ENCODE peak calls at places on chromosome X, in four cellular contexts. One of them, this sample, is unnamed.

GRCh38 chrX:13131511-13132137 is 87.2 kb upstream of the FAM9C start:
- DNase-seq in epithelial cell of esophagus: no peak
- DNase-seq in tibial nerve: no peak
- DNase-seq in GM23338: peak; percentile 7
- DNase-seq in this sample: no peak

GRCh38 chrX:8636442-8636841 is 95.5 kb downstream of the ANOS1 start:
- DNase-seq in epithelial cell of esophagus: no peak
- DNase-seq in tibial nerve: no peak
- DNase-seq in GM23338: no peak
- DNase-seq in this sample: no peak

GRCh38 chrX:1169198-1169597 is 43.3 kb downstream of the CRLF2 start:
- DNase-seq in epithelial cell of esophagus: no peak
- DNase-seq in tibial nerve: no peak
- DNase-seq in GM23338: no peak
- DNase-seq in this sample: no peak

GRCh38 chrX:134599173-134599914 is 58.9 kb downstream of the PLAC1 start:
- DNase-seq in epithelial cell of esophagus: no peak
- DNase-seq in tibial nerve: peak; percentile 13
- DNase-seq in GM23338: no peak
- DNase-seq in this sample: no peak

GRCh38 chrX:129783176-129783776 is 3.5 kb downstream of the SASH3 start:
- DNase-seq in epithelial cell of esophagus: no peak
- DNase-seq in tibial nerve: no peak
- DNase-seq in GM23338: no peak
- DNase-seq in this sample: no peak

GRCh38 chrX:120840826-120841225 is 34.8 kb downstream of the CT47B1 start:
- DNase-seq in epithelial cell of esophagus: peak; percentile 31
- DNase-seq in tibial nerve: no peak
- DNase-seq in GM23338: no peak
- DNase-seq in this sample: no peak

GRCh38 chrX:132748268-132748667 is 210.2 kb downstream of the HS6ST2 start:
- DNase-seq in epithelial cell of esophagus: no peak
- DNase-seq in tibial nerve: no peak
- DNase-seq in GM23338: no peak
- DNase-seq in this sample: no peak

GRCh38 chrX:115023139-115023538 is 5.7 kb upstream of the IL13RA2 start:
- DNase-seq in epithelial cell of esophagus: peak; percentile 91
- DNase-seq in tibial nerve: no peak
- DNase-seq in GM23338: no peak
- DNase-seq in this sample: no peak

GRCh38 chrX:13755254-13755653 is 20.7 kb downstream of the OFD1 start:
- DNase-seq in epithelial cell of esophagus: no peak
- DNase-seq in tibial nerve: no peak
- DNase-seq in GM23338: no peak
- DNase-seq in this sample: no peak

GRCh38 chrX:53440631-53441517 is 6.7 kb upstream of the HSD17B10 start:
- DNase-seq in epithelial cell of esophagus: peak; percentile 74
- DNase-seq in tibial nerve: peak; percentile 59
- DNase-seq in GM23338: peak; percentile 30
- DNase-seq in this sample: peak; percentile 97

GRCh38 chrX:51002160-51002632 is 91.7 kb downstream of the BMP15 start:
- DNase-seq in epithelial cell of esophagus: no peak
- DNase-seq in tibial nerve: peak; percentile 41
- DNase-seq in GM23338: no peak
- DNase-seq in this sample: no peak

GRCh38 chrX:50996930-50997329 is 86.4 kb downstream of the BMP15 start:
- DNase-seq in epithelial cell of esophagus: no peak
- DNase-seq in tibial nerve: no peak
- DNase-seq in GM23338: peak; percentile 52
- DNase-seq in this sample: no peak
- TF ChIP-seq CTCF in epithelial cell of esophagus: no peak
- TF ChIP-seq CTCF in tibial nerve: no peak
- TF ChIP-seq CTCF in GM23338: peak; percentile 44
- TF ChIP-seq CTCF in this sample: no peak

GRCh38 chrX:23008431-23009099 is 8.8 kb downstream of the DDX53 start:
- DNase-seq in epithelial cell of esophagus: peak; percentile 41
- DNase-seq in tibial nerve: no peak
- DNase-seq in GM23338: peak; percentile 58
- DNase-seq in this sample: no peak

GRCh38 chrX:23012162-23012561 is 12.4 kb downstream of the DDX53 start:
- DNase-seq in epithelial cell of esophagus: no peak
- DNase-seq in tibial nerve: no peak
- DNase-seq in GM23338: no peak
- DNase-seq in this sample: no peak

DNA sequence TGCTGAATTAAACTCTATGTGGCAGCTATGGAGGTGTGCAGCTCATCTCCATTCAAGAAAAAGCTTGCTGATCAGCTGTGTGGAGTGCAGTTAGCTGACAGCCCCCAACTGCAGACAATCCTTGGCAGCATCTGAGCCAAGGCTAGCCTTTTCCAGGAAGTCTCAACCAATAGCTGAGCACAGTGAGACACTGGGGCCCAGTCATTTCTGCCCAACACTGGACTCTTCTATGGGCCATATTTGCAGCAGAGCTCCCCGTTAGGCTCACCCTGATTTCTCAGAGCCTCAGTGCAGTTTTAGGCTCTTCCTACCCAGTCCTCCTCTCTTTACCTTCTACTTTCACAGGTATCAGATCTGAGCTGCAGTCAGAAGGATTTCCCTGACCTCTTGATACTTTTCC is 12.9 kb downstream of the DDX53 start:
- DNase-seq in epithelial cell of esophagus: no peak
- DNase-seq in tibial nerve: no peak
- DNase-seq in GM23338: no peak
- DNase-seq in this sample: no peak
- H3K4me3 ChIP-seq in epithelial cell of esophagus: no peak overlapping the region
- H3K4me3 ChIP-seq in tibial nerve: no peak overlapping the region
- H3K4me3 ChIP-seq in GM23338: no peak overlapping the region
- H3K4me3 ChIP-seq in this sample: no peak overlapping the region

GRCh38 chrX:108735087-108735679 is 1.2 kb downstream of the IRS4 start:
- DNase-seq in epithelial cell of esophagus: peak; percentile 2
- DNase-seq in tibial nerve: no peak
- DNase-seq in GM23338: peak; percentile 59
- DNase-seq in this sample: no peak

GRCh38 chrX:108734426-108734825 is 1.9 kb downstream of the IRS4 start:
- DNase-seq in epithelial cell of esophagus: no peak
- DNase-seq in tibial nerve: no peak
- DNase-seq in GM23338: no peak
- DNase-seq in this sample: no peak

GRCh38 chrX:108737754-108738153 is 1.4 kb upstream of the IRS4 start:
- DNase-seq in epithelial cell of esophagus: no peak
- DNase-seq in tibial nerve: no peak
- DNase-seq in GM23338: no peak
- DNase-seq in this sample: no peak

GRCh38 chrX:108735680-108736508 is 469 bp downstream of the IRS4 start:
- DNase-seq in epithelial cell of esophagus: peak; percentile 8
- DNase-seq in tibial nerve: no peak
- DNase-seq in GM23338: no peak
- DNase-seq in this sample: peak; percentile 80

DNA sequence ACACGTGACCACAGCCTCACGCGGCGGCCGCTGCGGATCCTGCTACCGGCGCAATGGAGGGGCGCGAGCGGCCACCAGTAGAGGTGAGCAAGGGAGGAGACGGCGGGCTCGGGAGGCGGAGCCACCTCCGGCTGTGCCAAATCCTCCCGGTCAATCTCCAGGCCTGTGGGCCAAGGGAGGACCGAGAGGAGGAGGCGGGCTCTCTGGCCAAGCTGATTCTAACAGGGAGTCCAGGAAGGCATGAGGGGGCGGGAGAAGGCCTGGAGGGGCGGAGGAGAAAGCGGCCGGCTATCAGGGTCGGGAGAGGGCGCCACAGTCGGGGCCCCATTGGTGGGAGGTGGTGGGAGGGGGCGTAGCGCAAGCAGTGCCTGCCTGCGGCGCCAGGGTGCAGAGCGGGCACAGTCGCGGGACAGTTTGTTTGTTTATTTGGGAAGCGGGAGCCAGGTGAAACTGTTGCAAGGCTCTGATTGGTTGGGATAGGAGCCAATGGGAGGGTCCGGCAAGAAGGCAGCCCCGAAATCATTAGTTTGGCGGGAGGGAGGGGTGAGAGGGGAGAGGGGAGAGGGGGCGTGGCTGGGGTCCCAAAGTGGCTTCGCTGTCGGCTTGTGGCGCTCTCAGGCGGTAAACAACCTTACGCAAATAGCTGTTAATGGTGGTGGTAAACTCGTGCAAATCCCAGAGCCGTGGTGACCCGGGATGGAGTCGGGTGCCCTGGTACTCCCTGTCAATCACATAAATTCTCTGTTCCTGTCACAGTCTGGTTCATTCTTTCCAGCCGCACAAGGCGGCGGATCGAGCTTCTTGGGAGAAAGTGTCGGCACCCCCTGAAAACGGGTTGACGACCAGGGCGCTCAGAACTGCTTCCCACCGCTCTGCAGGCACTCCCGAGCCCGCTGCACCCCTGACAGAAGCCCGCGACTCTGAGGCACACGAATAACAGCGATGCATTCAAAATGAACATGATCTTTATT is at the start of gene IRS4:
- DNase-seq in epithelial cell of esophagus: peak; percentile 2
- DNase-seq in tibial nerve: no peak
- DNase-seq in GM23338: peak; percentile 90
- DNase-seq in this sample: no peak
- TF ChIP-seq CTCF in epithelial cell of esophagus: no peak
- TF ChIP-seq CTCF in tibial nerve: no peak
- TF ChIP-seq CTCF in GM23338: peak; percentile 23
- TF ChIP-seq CTCF in this sample: no peak

GRCh38 chrX:72130762-72131231 is 918 bp downstream of the RTL5 start:
- DNase-seq in epithelial cell of esophagus: no peak
- DNase-seq in tibial nerve: no peak
- DNase-seq in GM23338: peak; percentile 55
- DNase-seq in this sample: peak; percentile 87
- H3K4me3 ChIP-seq in epithelial cell of esophagus: no peak overlapping the region
- H3K4me3 ChIP-seq in tibial nerve: peak overlapping the region; percentile 55
- H3K4me3 ChIP-seq in GM23338: peak overlapping the region; percentile 58
- H3K4me3 ChIP-seq in this sample: no peak overlapping the region

GRCh38 chrX:101595739-101596419 is 21.9 kb downstream of the ARMCX6 start:
- DNase-seq in epithelial cell of esophagus: peak; percentile 65
- DNase-seq in tibial nerve: no peak
- DNase-seq in GM23338: peak; percentile 74
- DNase-seq in this sample: no peak
- TF ChIP-seq CTCF in epithelial cell of esophagus: peak; percentile 56
- TF ChIP-seq CTCF in tibial nerve: peak; percentile 66
- TF ChIP-seq CTCF in GM23338: peak; percentile 70
- TF ChIP-seq CTCF in this sample: no peak

GRCh38 chrX:154738013-154738738 is 12.7 kb downstream of the GAB3 start:
- DNase-seq in epithelial cell of esophagus: peak; percentile 65
- DNase-seq in tibial nerve: no peak
- DNase-seq in GM23338: no peak
- DNase-seq in this sample: no peak
- H3K4me3 ChIP-seq in epithelial cell of esophagus: no peak overlapping the region
- H3K4me3 ChIP-seq in tibial nerve: no peak overlapping the region
- H3K4me3 ChIP-seq in GM23338: no peak overlapping the region
- H3K4me3 ChIP-seq in this sample: no peak overlapping the region

This sample was measured in lower leg skin.